ENCODE peak calls at places on chromosomes 12 and 14, in six cellular contexts. X is MM.1S, V is GM23248, K is HepG2, R is OCI-LY7, T is fibroblast of lung. P is an unnamed sample. For H3K79me2, the result is how much of the 10 kb centered on the place peaks cover.

GRCh38 chr14:29458547-29458946 is 469.1 kb downstream of the PRKD1 start:
- DNase-seq in X (no peak), V (peak), K (no peak), R (no peak), T (no peak), P (peak)

GRCh38 chr14:57389646-57390036 is 745 bp upstream of the NAA30 start:
- DNase-seq in X (no peak), V (no peak), K (no peak), R (peak), T (no peak), P (no peak)

GRCh38 chr12:59452746-59453145 is 143.1 kb upstream of the SLC16A7 start:
- DNase-seq in X (no peak), V (peak), K (no peak), R (no peak), T (peak), P (peak)

GRCh38 chr12:131223791-131224567 is 270.3 kb downstream of the ADGRD1 start:
- DNase-seq in X (no peak), V (no peak), K (no peak), R (peak), T (no peak), P (peak)

GRCh38 chr12:120709976-120710804 is at the start of gene UNC119B:
- DNase-seq in X (peak), V (peak), K (no peak), R (peak), T (no peak), P (peak)

GRCh38 chr12:39364196-39364595 is 78.7 kb downstream of the KIF21A start:
- DNase-seq in X (no peak), V (no peak), K (no peak), R (no peak), T (no peak), P (no peak)

GRCh38 chr12:55736780-55737580 is 5.9 kb upstream of the GDF11 start:
- DNase-seq in X (peak), V (peak), K (peak), R (peak), T (peak), P (peak)

GRCh38 chr12:105330938-105331804 is 680 bp downstream of the C12orf75 start:
- DNase-seq in X (peak), V (peak), K (no peak), R (peak), T (peak), P (peak)

GRCh38 chr12:332581-333205 is 56.4 kb downstream of the KDM5A start:
- DNase-seq in X (no peak), V (peak), K (no peak), R (no peak), T (no peak), P (no peak)

GRCh38 chr14:76848879-76849278 is 22.7 kb downstream of the LRRC74A start:
- DNase-seq in X (no peak), V (no peak), K (no peak), R (no peak), T (no peak), P (peak)

GRCh38 chr12:18467636-18468520 is 206.6 kb downstream of the PIK3C2G start:
- DNase-seq in X (peak), V (no peak), K (no peak), R (no peak), T (no peak), P (no peak)

GRCh38 chr12:78871566-78871965 is 7.0 kb downstream of the SYT1 start:
- DNase-seq in X (no peak), V (no peak), K (no peak), R (no peak), T (peak), P (no peak)

GRCh38 chr12:75526655-75527511 is 15.5 kb upstream of the KRR1 start:
- DNase-seq in X (peak), V (peak), K (peak), R (peak), T (peak), P (peak)

GRCh38 chr12:7433276-7433822 is 10.6 kb downstream of the CD163L1 start:
- DNase-seq in X (no peak), V (peak), K (peak), R (no peak), T (peak), P (peak)

DNA sequence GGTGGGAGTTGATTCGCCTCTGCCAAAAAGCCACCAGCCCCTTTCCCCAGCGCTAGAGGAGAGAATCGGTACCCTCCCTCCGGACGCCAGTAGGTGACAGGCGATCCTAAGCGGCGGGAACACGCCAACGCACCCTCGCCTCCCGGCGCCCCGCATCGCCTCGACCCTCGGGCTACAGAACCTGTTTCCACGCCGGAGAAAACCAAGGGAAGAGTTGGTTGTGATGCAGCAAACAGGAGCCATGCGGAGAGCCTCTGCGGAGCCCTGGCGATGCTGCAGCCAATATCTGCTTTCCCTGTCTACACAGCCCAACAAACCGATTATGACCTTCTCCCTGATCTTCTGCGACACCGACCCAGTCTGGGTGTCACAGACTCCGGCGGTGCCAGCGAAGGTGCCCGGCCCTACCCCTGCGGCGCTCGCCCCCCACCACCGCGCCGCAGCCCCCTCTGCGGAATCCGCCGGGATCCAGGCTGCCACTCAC is 523 bp downstream of the PRICKLE1 start:
- DNase-seq in X (no peak), V (peak), K (no peak), R (peak), T (peak), P (peak)
- H3K79me2 ChIP-seq in X (under half), V (half or more), K (under half), R (under half), T (under half), P (half or more)

GRCh38 chr14:102811971-102812370 is 34.7 kb downstream of the TRAF3 start:
- DNase-seq in X (no peak), V (no peak), K (no peak), R (no peak), T (no peak), P (no peak)
- H3K79me2 ChIP-seq in X (half or more), V (half or more), K (under half), R (under half), T (under half), P (half or more)

GRCh38 chr14:75660238-75660629 is 442 bp downstream of the ERG28 start:
- DNase-seq in X (no peak), V (peak), K (no peak), R (peak), T (no peak), P (no peak)
- H3K79me2 ChIP-seq in X (under half), V (under half), K (under half), R (under half), T (under half), P (under half)

DNA sequence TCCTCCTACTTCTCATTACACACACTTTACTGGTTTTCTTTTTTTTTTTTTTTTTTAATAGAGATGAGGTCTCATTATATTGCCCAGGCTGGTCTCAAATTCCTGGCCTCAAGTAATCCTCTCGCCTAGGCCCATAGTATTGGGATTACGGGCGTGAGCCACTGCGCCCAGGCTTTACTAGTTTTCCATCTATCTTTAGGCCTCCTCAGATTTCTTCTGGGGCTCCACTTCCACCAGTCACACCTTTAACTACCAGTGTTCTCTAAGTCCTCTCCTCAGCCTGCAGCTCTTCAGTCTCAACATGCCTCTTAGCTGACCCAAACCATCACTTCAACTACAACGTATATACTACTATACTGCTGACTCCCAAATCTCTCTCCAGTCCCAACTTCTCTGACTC is 10.4 kb downstream of the R3HDM2 start:
- DNase-seq in X (no peak), V (no peak), K (no peak), R (no peak), T (no peak), P (no peak)
- H3K79me2 ChIP-seq in X (under half), V (half or more), K (under half), R (under half), T (under half), P (under half)

P was measured in PC-3.